ENCODE peak calls at places on chromosome 14, in eight cellular contexts. D is Calu3, U is AG09309, R is endothelial cell, P is H1, V is HFFc6, G is fibroblast of mammary gland, L is GM06990. M is an unnamed sample.

GRCh38 chr14:61764342-61765122 is 2.3 kb downstream of the SNAPC1 start:
- DNase-seq in U (no peak), P (no peak), G (no peak), D (no peak), V (no peak), L (no peak), R (no peak), M (no peak)

GRCh38 chr14:40346275-40346674 is 914.0 kb upstream of the FBXO33 start:
- DNase-seq in V (no peak), G (no peak), D (no peak), L (no peak), R (no peak), P (no peak), U (no peak), M (no peak)

GRCh38 chr14:70052990-70053389 is 135.8 kb downstream of the SLC8A3 start:
- DNase-seq in P (no peak), L (no peak), G (peak; percentile 38), D (peak; percentile 56), R (peak; percentile 63), U (no peak), V (no peak), M (peak; percentile 22)

GRCh38 chr14:75425443-75425842 is 2.4 kb upstream of the JDP2 start:
- DNase-seq in U (no peak), R (no peak), G (no peak), V (no peak), P (no peak), L (no peak), D (no peak), M (no peak)

GRCh38 chr14:93903342-93904184 is 23.6 kb upstream of the FAM181A start:
- DNase-seq in L (no peak), P (no peak), V (no peak), R (peak; percentile 46), U (no peak), G (no peak), D (peak; percentile 28), M (no peak)

GRCh38 chr14:88129306-88130056 is 124.5 kb downstream of the GPR65 start:
- DNase-seq in G (peak; percentile 97), P (no peak), D (no peak), U (peak; percentile 40), R (no peak), L (no peak), V (peak; percentile 27), M (peak; percentile 9)

GRCh38 chr14:39581474-39581873 is 149.2 kb upstream of the FBXO33 start:
- DNase-seq in G (peak; percentile 19), R (no peak), L (no peak), U (no peak), D (no peak), P (no peak), V (no peak), M (no peak)

GRCh38 chr14:60760209-60760608 is 25.6 kb downstream of the MNAT1 start:
- DNase-seq in G (no peak), U (no peak), L (no peak), P (no peak), V (no peak), D (no peak), R (no peak), M (no peak)

GRCh38 chr14:89598548-89599186 is 181.6 kb upstream of the FOXN3 start:
- DNase-seq in R (no peak), L (peak; percentile 21), G (peak; percentile 44), P (no peak), V (no peak), D (no peak), U (no peak), M (no peak)

GRCh38 chr14:96215845-96216244 is 11.2 kb downstream of the BDKRB2 start:
- DNase-seq in G (no peak), L (no peak), D (no peak), R (no peak), U (no peak), P (no peak), V (no peak), M (no peak)

GRCh38 chr14:76765461-76765931 is 4.2 kb downstream of the VASH1 start:
- DNase-seq in U (no peak), P (no peak), V (no peak), D (no peak), G (no peak), R (no peak), L (no peak), M (no peak)

GRCh38 chr14:54299393-54300363 is 97.1 kb upstream of the CDKN3 start:
- DNase-seq in P (no peak), U (no peak), G (peak; percentile 18), L (no peak), D (no peak), R (no peak), V (no peak), M (no peak)

GRCh38 chr14:51860836-51861583 is 598 bp downstream of the GNG2 start:
- DNase-seq in V (peak; percentile 16), L (no peak), U (no peak), D (no peak), G (peak; percentile 62), P (no peak), R (no peak), M (no peak)

GRCh38 chr14:59017285-59017965 is 171.0 kb upstream of the DAAM1 start:
- DNase-seq in V (no peak), R (no peak), L (no peak), U (no peak), P (no peak), D (no peak), G (no peak), M (no peak)

GRCh38 chr14:79077096-79077495 is 906.9 kb downstream of the NRXN3 start:
- DNase-seq in G (no peak), P (no peak), V (no peak), L (no peak), U (no peak), R (no peak), D (no peak), M (no peak)

GRCh38 chr14:90140298-90140955 is 78.6 kb downstream of the KCNK13 start:
- DNase-seq in R (no peak), G (peak; percentile 3), D (no peak), V (peak; percentile 32), P (no peak), L (no peak), U (no peak), M (no peak)

GRCh38 chr14:92719890-92720323 is 28.5 kb downstream of the LGMN start:
- DNase-seq in R (no peak), G (peak; percentile 81), U (peak; percentile 28), L (no peak), P (no peak), D (no peak), V (peak; percentile 45), M (no peak)

GRCh38 chr14:50148799-50149198 is 32.4 kb upstream of the VCPKMT start:
- DNase-seq in D (no peak), L (no peak), P (no peak), V (no peak), U (no peak), R (no peak), G (no peak), M (no peak)

GRCh38 chr14:72774894-72775620 is 118.8 kb downstream of the DPF3 start:
- DNase-seq in V (no peak), P (no peak), D (no peak), G (no peak), U (no peak), R (no peak), L (no peak), M (no peak)

GRCh38 chr14:32366256-32366655 is 37.2 kb downstream of the AKAP6 start:
- DNase-seq in U (no peak), R (no peak), P (no peak), D (no peak), V (peak; percentile 52), G (peak; percentile 84), L (no peak), M (no peak)
- TF ChIP-seq CTCF in U (peak; percentile 14), R (no peak), P (peak; percentile 14), D (no peak), V (peak; percentile 53), G (peak; percentile 41), L (no peak), M (no peak)

GRCh38 chr14:71320107-71320733 is 413.0 kb downstream of the PCNX1 start:
- DNase-seq in D (peak; percentile 97), P (peak; percentile 97), U (peak; percentile 95), R (peak; percentile 98), L (peak; percentile 98), G (peak; percentile 98), V (peak; percentile 99), M (peak; percentile 96)

GRCh38 chr14:71321556-71322315 is 414.5 kb downstream of the PCNX1 start:
- DNase-seq in G (peak; percentile 67), R (no peak), D (peak; percentile 16), L (no peak), P (no peak), V (peak; percentile 55), U (no peak), M (no peak)

GRCh38 chr14:71322660-71323250 is 415.5 kb downstream of the PCNX1 start:
- DNase-seq in P (no peak), L (peak; percentile 52), D (no peak), G (peak; percentile 71), R (no peak), V (peak; percentile 62), U (peak; percentile 43), M (peak; percentile 67)

GRCh38 chr14:71319646-71320045 is 412.4 kb downstream of the PCNX1 start:
- DNase-seq in R (no peak), G (peak; percentile 41), P (no peak), D (no peak), U (no peak), L (no peak), V (peak; percentile 34), M (no peak)

DNA sequence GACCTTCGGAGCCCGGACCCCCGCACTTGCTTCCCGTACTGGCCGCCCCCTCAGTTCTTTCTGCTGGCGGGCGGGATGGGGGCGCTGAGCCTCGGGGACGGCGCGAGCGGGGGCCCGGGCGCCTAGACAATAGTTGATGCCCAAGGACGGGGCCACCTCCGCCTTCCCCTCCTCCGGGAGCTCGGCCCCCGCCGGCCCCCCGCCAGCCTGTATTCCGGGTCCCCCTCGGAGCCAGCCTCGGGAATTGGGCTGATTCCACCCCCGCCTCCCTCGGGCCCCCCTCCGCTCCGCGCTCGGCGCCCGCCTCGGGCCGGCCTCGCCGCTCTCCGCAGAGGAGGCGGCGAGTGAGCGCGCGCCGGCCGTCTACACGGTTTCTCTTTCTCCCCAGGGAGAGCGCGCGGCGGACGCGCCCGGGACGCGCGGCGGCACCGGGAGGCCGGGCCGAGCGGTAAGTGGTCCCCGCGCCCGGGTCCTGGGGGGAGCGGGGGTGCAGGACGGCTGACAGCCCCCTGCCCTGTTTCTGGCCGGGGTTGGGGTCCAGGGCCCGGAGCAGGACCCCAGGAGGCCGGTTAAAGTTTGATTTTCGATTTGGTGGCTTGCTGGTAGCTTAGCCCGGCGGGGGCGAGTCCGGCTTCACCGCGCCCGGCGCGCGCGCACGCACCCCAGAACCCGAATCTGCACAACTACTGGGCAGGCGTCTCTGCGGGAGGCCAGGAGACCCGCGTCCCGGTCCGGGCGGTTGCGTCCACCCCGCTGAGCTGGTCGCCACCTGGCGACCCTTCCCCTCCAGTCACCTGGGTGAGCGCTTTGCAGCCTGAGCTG is 413.7 kb downstream of the PCNX1 start:
- DNase-seq in L (peak; percentile 84), G (peak; percentile 39), V (peak; percentile 29), U (no peak), D (peak; percentile 58), R (peak; percentile 64), P (no peak), M (peak; percentile 77)
- TF ChIP-seq CTCF in L (no peak), G (no peak), V (peak; percentile 17), U (no peak), D (no peak), R (no peak), P (no peak), M (no peak)

GRCh38 chr14:43539210-43539609 is 967.9 kb downstream of the FSCB start:
- DNase-seq in V (no peak), P (no peak), D (no peak), L (no peak), G (peak; percentile 1), R (peak; percentile 28), U (no peak), M (no peak)
- TF ChIP-seq CTCF in V (peak; percentile 45), P (peak; percentile 53), D (no peak), L (no peak), G (peak; percentile 5), R (peak; percentile 37), U (no peak), M (no peak)

GRCh38 chr14:23528555-23528954 is 23.0 kb downstream of the ZFHX2 start:
- DNase-seq in D (peak; percentile 9), L (no peak), V (no peak), G (no peak), U (no peak), P (no peak), R (no peak), M (no peak)
- TF ChIP-seq CTCF in D (no peak), L (no peak), V (peak; percentile 57), G (no peak), U (peak; percentile 29), P (peak; percentile 50), R (peak; percentile 13), M (no peak)

M was measured in GM20000.